ENCODE peak calls at places on chromosomes 11 and 22, in nine cellular contexts. X is transverse colon, P is HCT116, T is SK-N-MC, K is GM23338, L is GM12892, C is stomach, J is H1, G is endothelial cell of umbilical vein. B is an unnamed sample.

GRCh38 chr11:43987384-43988039 is 45.1 kb downstream of the C11orf96 start:
- DNase-seq in X (peak), P (no peak), T (no peak), K (no peak), L (no peak), C (peak), J (no peak), G (peak), B (no peak)

GRCh38 chr11:47234669-47235075 is 13.9 kb downstream of the ACP2 start:
- DNase-seq in X (peak), P (no peak), T (no peak), K (no peak), L (no peak), C (peak), J (no peak), G (no peak), B (no peak)

GRCh38 chr11:29934115-29934638 is 82.7 kb downstream of the KCNA4 start:
- DNase-seq in X (no peak), P (no peak), T (no peak), K (no peak), L (no peak), C (no peak), J (no peak), G (no peak), B (no peak)

GRCh38 chr11:31940396-31941037 is 129.4 kb upstream of the PAX6 start:
- DNase-seq in X (no peak), P (no peak), T (no peak), K (no peak), L (no peak), C (no peak), J (no peak), G (peak), B (no peak)

GRCh38 chr11:2380807-2381350 is 3.8 kb downstream of the CD81 start:
- DNase-seq in X (peak), P (no peak), T (no peak), K (no peak), L (no peak), C (peak), J (no peak), G (peak), B (no peak)

GRCh38 chr22:24697671-24698082 is 76.8 kb downstream of the PIWIL3 start:
- DNase-seq in X (peak), P (no peak), T (no peak), K (no peak), L (no peak), C (peak), J (no peak), G (peak), B (no peak)

GRCh38 chr11:65588199-65589054 is 7.2 kb downstream of the KCNK7 start:
- DNase-seq in X (peak), P (no peak), T (no peak), K (peak), L (peak), C (peak), J (no peak), G (peak), B (peak)

GRCh38 chr11:34476853-34477252 is 36.7 kb downstream of the ELF5 start:
- DNase-seq in X (no peak), P (no peak), T (no peak), K (no peak), L (no peak), C (no peak), J (no peak), G (no peak), B (no peak)

GRCh38 chr11:34075178-34075820 is 23.8 kb downstream of the CAPRIN1 start:
- DNase-seq in X (no peak), P (peak), T (no peak), K (no peak), L (no peak), C (no peak), J (no peak), G (peak), B (no peak)

GRCh38 chr11:33160147-33160546 is 1.1 kb downstream of the CSTF3 start:
- DNase-seq in X (no peak), P (no peak), T (no peak), K (peak), L (no peak), C (no peak), J (no peak), G (peak), B (no peak)

GRCh38 chr22:33792837-33793236 is 127.4 kb downstream of the LARGE1 start:
- DNase-seq in X (no peak), P (no peak), T (no peak), K (no peak), L (no peak), C (no peak), J (no peak), G (no peak), B (no peak)

GRCh38 chr11:16252373-16252772 is 104.0 kb downstream of the SOX6 start:
- DNase-seq in X (no peak), P (no peak), T (no peak), K (peak), L (no peak), C (no peak), J (no peak), G (peak), B (no peak)

GRCh38 chr22:20937031-20937793 is 20.0 kb downstream of the CRKL start:
- DNase-seq in X (no peak), P (no peak), T (no peak), K (no peak), L (no peak), C (peak), J (no peak), G (no peak), B (no peak)

GRCh38 chr22:49426098-49426497 is 401.6 kb downstream of the BRD1 start:
- DNase-seq in X (no peak), P (no peak), T (no peak), K (no peak), L (no peak), C (no peak), J (no peak), G (no peak), B (no peak)

GRCh38 chr22:20440637-20441591 is 3.3 kb upstream of the SCARF2 start:
- DNase-seq in X (no peak), P (no peak), T (no peak), K (no peak), L (no peak), C (no peak), J (no peak), G (no peak), B (no peak)

GRCh38 chr22:24189249-24190158 is 8.2 kb downstream of the SUSD2 start:
- DNase-seq in X (peak), P (no peak), T (no peak), K (peak), L (peak), C (peak), J (peak), G (peak), B (peak)

GRCh38 chr11:1654388-1655167 is 25.0 kb downstream of the KRTAP5-5 start:
- DNase-seq in X (no peak), P (no peak), T (no peak), K (no peak), L (no peak), C (no peak), J (no peak), G (peak), B (no peak)

GRCh38 chr11:74338963-74339362 is 27.5 kb upstream of the P4HA3 start:
- DNase-seq in X (peak), P (no peak), T (no peak), K (no peak), L (no peak), C (peak), J (no peak), G (no peak), B (no peak)

GRCh38 chr11:70887428-70887827 is 364.9 kb downstream of the SHANK2 start:
- DNase-seq in X (no peak), P (no peak), T (no peak), K (no peak), L (no peak), C (no peak), J (no peak), G (no peak), B (no peak)

GRCh38 chr11:82268627-82269026 is 465.0 kb downstream of the FAM181B start:
- DNase-seq in X (no peak), P (no peak), T (no peak), K (no peak), L (no peak), C (no peak), J (no peak), G (no peak), B (no peak)

GRCh38 chr11:76236092-76237026 is 30.1 kb upstream of the WNT11 start:
- DNase-seq in X (peak), P (peak), T (no peak), K (peak), L (peak), C (peak), J (peak), G (no peak), B (peak)

GRCh38 chr11:120985718-120986569 is 38.0 kb upstream of the TBCEL start:
- DNase-seq in X (peak), P (no peak), T (no peak), K (peak), L (peak), C (peak), J (peak), G (peak), B (peak)

GRCh38 chr11:2377511-2378443 is 667 bp downstream of the CD81 start:
- DNase-seq in X (peak), P (no peak), T (no peak), K (peak), L (no peak), C (peak), J (peak), G (peak), B (peak)

GRCh38 chr11:63490551-63491239 is at the start of gene PLAAT5:
- DNase-seq in X (peak), P (no peak), T (no peak), K (peak), L (no peak), C (no peak), J (peak), G (no peak), B (no peak)

GRCh38 chr11:7893792-7894191 is 37.3 kb downstream of the OR10A6 start:
- DNase-seq in X (peak), P (no peak), T (no peak), K (no peak), L (no peak), C (no peak), J (no peak), G (no peak), B (no peak)

GRCh38 chr11:72394456-72394855 is 39.9 kb downstream of the CLPB start:
- DNase-seq in X (no peak), P (no peak), T (no peak), K (no peak), L (no peak), C (no peak), J (no peak), G (no peak), B (no peak)

GRCh38 chr11:62726156-62727006 is 876 bp downstream of the HNRNPUL2 start:
- DNase-seq in X (no peak), P (no peak), T (no peak), K (no peak), L (no peak), C (no peak), J (no peak), G (peak), B (no peak)

GRCh38 chr11:58444285-58444684 is 2.2 kb upstream of the OR5B12 start:
- DNase-seq in X (no peak), P (no peak), T (no peak), K (no peak), L (no peak), C (no peak), J (no peak), G (no peak), B (no peak)

DNA sequence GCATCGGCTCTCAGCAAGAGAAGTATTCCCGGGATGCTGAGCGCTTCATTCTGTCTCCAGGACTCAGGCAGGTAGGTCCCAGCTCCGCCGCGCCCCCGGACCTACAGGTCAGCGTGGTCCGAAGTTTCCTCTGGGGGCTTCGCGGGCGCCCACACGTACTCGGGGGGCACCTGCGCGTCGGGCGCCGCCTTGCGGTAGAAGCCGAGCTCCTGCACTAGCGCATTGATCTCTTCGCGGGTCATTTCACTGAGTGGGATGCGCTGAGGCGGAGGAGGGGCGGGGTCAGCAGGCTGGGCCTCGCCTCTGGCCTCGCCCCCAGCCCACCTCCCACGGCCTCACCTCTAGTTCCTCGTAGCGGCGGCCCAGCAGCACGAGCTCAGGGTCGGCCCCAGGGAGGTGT is 2.5 kb downstream of the SELENOM start:
- DNase-seq in X (no peak), P (no peak), T (no peak), K (peak), L (no peak), C (no peak), J (peak), G (no peak), B (no peak)
- TF ChIP-seq POLR2AphosphoS5 in X (peak), P (no peak), T (no peak), K (peak), L (no peak), C (peak), J (no peak), G (peak), B (no peak)

GRCh38 chr11:61429691-61430582 is at the start of the genes CPSF7 and SDHAF2:
- DNase-seq in X (peak), P (peak), T (peak), K (peak), L (peak), C (peak), J (peak), G (peak), B (peak)
- TF ChIP-seq POLR2AphosphoS5 in X (peak), P (peak), T (peak), K (peak), L (peak), C (peak), J (peak), G (peak), B (peak)

GRCh38 chr11:86816251-86816726 is 15.9 kb downstream of the PRSS23 start:
- DNase-seq in X (no peak), P (no peak), T (no peak), K (no peak), L (no peak), C (no peak), J (no peak), G (peak), B (no peak)
- TF ChIP-seq POLR2AphosphoS5 in X (peak), P (no peak), T (no peak), K (no peak), L (no peak), C (peak), J (no peak), G (peak), B (no peak)

DNA sequence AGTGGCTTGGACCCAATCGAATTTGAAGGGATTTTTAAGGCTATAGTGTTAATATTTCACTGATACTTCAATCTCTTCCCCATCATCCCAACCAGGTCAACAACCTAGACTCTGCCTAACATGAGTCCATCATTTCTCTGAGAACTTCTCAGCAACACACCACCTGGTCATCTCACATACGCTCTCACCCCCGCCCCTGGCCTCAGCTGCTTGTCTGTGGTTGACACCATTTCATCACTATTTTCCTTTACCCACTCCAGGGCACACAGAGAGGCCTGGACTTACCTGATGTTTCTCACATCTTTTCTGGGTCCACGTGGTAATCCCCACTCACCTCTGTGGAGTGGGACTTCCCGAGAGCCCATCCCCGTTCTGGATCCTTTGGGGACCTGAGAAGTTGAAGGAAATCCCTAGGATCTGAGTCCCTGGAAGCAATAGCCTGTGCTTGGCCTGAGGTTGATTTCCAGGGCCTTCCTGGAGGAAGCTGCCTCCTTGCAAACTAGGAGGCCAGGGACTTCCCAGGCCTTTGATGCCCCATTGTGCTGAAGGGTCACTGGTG is 3.2 kb downstream of the P2RX3 start:
- DNase-seq in X (no peak), P (no peak), T (no peak), K (no peak), L (no peak), C (no peak), J (no peak), G (no peak), B (no peak)
- TF ChIP-seq POLR2AphosphoS5 in X (no peak), P (no peak), T (no peak), K (no peak), L (no peak), C (no peak), J (no peak), G (no peak), B (no peak)

GRCh38 chr11:608751-609354 is 6.9 kb downstream of the IRF7 start:
- DNase-seq in X (no peak), P (no peak), T (no peak), K (no peak), L (no peak), C (no peak), J (no peak), G (no peak), B (no peak)

GRCh38 chr11:607020-607780 is 8.6 kb downstream of the IRF7 start:
- DNase-seq in X (no peak), P (no peak), T (no peak), K (no peak), L (no peak), C (no peak), J (no peak), G (no peak), B (no peak)

GRCh38 chr11:607971-608659 is 7.6 kb downstream of the IRF7 start:
- DNase-seq in X (no peak), P (no peak), T (no peak), K (no peak), L (no peak), C (no peak), J (no peak), G (no peak), B (no peak)

GRCh38 chr11:605286-606129 is 10.2 kb downstream of the IRF7 start:
- DNase-seq in X (no peak), P (no peak), T (no peak), K (no peak), L (no peak), C (no peak), J (no peak), G (no peak), B (no peak)

DNA sequence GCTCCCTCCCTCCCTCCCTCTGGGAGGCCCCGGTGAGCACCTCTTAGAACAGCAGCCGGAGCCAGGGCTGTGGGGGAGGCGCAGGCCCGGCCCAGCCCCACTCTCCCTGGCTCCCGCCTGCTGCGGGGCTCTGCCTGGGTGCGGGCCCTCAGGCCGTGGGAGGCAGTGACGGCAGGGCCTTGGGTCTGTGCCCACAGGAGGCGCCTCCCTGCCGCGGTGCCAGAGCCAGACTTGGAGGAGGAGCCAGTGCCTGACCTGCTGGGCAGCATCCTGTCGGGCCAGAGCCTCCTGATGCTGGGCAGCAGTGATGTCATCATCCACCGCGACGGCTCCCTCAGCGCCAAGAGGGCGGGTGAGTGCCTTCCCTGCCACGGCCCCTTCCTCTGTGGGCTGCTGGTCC is 9.5 kb downstream of the IRF7 start:
- DNase-seq in X (no peak), P (no peak), T (no peak), K (no peak), L (no peak), C (peak), J (no peak), G (no peak), B (no peak)
- TF ChIP-seq POLR2AphosphoS5 in X (no peak), P (no peak), T (no peak), K (no peak), L (no peak), C (peak), J (no peak), G (no peak), B (no peak)

GRCh38 chr22:27634043-27634442 is 167.5 kb downstream of the MN1 start:
- DNase-seq in X (no peak), P (no peak), T (no peak), K (no peak), L (no peak), C (no peak), J (no peak), G (no peak), B (no peak)

GRCh38 chr22:27633296-27633871 is 168.2 kb downstream of the MN1 start:
- DNase-seq in X (no peak), P (no peak), T (no peak), K (no peak), L (no peak), C (no peak), J (no peak), G (no peak), B (no peak)

GRCh38 chr22:27636716-27637503 is 164.6 kb downstream of the MN1 start:
- DNase-seq in X (no peak), P (no peak), T (no peak), K (no peak), L (no peak), C (no peak), J (no peak), G (no peak), B (no peak)

GRCh38 chr22:27635852-27636251 is 165.7 kb downstream of the MN1 start:
- DNase-seq in X (no peak), P (no peak), T (no peak), K (no peak), L (no peak), C (no peak), J (no peak), G (no peak), B (no peak)

GRCh38 chr22:27635435-27635834 is 166.1 kb downstream of the MN1 start:
- DNase-seq in X (no peak), P (no peak), T (no peak), K (no peak), L (no peak), C (no peak), J (no peak), G (no peak), B (no peak)
- TF ChIP-seq POLR2AphosphoS5 in X (no peak), P (no peak), T (no peak), K (no peak), L (no peak), C (no peak), J (no peak), G (no peak), B (no peak)

DNA sequence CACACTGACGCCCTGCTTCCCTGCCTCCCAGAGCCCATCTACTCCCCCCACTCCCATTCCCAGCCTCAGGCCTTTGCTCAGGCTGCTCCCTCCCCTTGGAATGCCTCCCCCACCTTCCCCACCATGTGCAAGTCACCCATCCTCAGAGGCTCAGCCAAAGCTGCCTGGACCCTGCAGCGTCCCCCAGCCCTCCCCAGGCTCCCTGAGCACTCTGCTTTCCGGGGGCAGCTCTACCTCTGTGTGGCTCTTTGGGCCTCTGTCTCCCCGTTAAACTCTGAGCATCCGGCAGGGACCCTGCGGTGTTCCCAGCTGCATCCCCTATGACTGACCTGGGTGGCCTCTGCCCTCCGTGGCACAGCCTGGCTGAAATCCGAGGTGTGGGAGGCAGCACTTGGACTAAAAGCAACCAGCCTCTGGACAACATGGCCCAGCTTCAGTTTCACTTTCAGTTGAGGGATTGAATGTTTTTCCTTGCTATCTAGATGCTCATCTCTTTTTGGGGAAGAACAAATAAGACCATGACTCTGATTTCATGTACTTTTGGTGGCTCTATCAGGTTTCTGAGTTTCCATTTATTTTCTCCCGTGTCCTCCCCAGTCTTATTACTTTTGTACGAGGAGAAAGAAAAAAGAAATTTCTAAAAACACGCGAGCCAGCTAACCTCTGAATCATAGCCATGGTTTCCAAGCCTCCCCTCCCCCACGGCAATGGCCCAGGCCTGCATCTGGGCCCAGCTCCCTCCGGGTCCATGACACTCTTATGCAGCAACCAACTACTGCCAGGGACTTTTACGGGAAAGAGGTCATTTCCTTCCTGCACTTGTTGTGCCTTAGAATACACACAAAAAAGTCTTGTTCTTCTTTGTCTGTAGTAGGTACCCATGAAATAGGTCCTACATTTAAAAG is 3.8 kb downstream of the APOL3 start:
- DNase-seq in X (peak), P (no peak), T (no peak), K (peak), L (peak), C (peak), J (no peak), G (peak), B (no peak)
- TF ChIP-seq POLR2AphosphoS5 in X (peak), P (no peak), T (no peak), K (no peak), L (peak), C (peak), J (no peak), G (peak), B (no peak)

GRCh38 chr22:28435271-28435825 is 244.3 kb downstream of the TTC28 start:
- DNase-seq in X (peak), P (no peak), T (no peak), K (peak), L (no peak), C (peak), J (no peak), G (no peak), B (no peak)
- TF ChIP-seq POLR2AphosphoS5 in X (no peak), P (no peak), T (no peak), K (no peak), L (no peak), C (peak), J (no peak), G (no peak), B (no peak)

GRCh38 chr11:130282111-130282510 is 32.6 kb downstream of the ZBTB44 start:
- DNase-seq in X (no peak), P (no peak), T (no peak), K (no peak), L (no peak), C (no peak), J (no peak), G (no peak), B (no peak)
- TF ChIP-seq POLR2AphosphoS5 in X (no peak), P (no peak), T (no peak), K (no peak), L (no peak), C (no peak), J (no peak), G (no peak), B (no peak)

B was measured in GM12891.